ENCODE peak calls at places on chromosomes 6 and 20, in ten cellular contexts. F, O, V, E, H, L, N, A, J and B are unnamed samples.

GRCh38 chr20:23165307-23165750 is 79.2 kb upstream of the CD93 start:
- DNase-seq in O (no peak), A (no peak), F (no peak), H (no peak), E (no peak), V (peak), N (no peak), L (peak), J (peak), B (no peak)

GRCh38 chr20:10306440-10307358 is 88.1 kb downstream of the SNAP25 start:
- DNase-seq in H (no peak), E (no peak), L (no peak), F (no peak), A (peak), N (no peak), O (peak), V (no peak), J (no peak), B (peak)

GRCh38 chr6:152976749-152977148 is 6.1 kb downstream of the FBXO5 start:
- DNase-seq in V (no peak), A (no peak), J (no peak), O (no peak), E (no peak), F (no peak), H (no peak), N (no peak), L (no peak), B (no peak)

GRCh38 chr20:1323256-1323655 is 5.7 kb downstream of the SDCBP2 start:
- DNase-seq in L (no peak), A (no peak), N (no peak), O (no peak), V (no peak), F (no peak), J (no peak), E (no peak), H (no peak), B (no peak)

GRCh38 chr20:39829713-39830112 is 859.3 kb downstream of the MAFB start:
- DNase-seq in N (no peak), F (no peak), E (no peak), J (no peak), O (no peak), A (no peak), L (no peak), V (no peak), H (no peak), B (no peak)

GRCh38 chr6:106549521-106549920 is 79.8 kb downstream of the RTN4IP1 start:
- DNase-seq in N (no peak), V (no peak), H (no peak), A (no peak), L (no peak), J (no peak), F (no peak), E (no peak), O (no peak), B (no peak)

GRCh38 chr6:125746731-125747588 is 2.5 kb upstream of the HEY2 start:
- DNase-seq in J (peak), V (peak), A (peak), F (peak), N (peak), L (peak), E (peak), H (peak), O (peak), B (peak)

GRCh38 chr20:16580127-16580526 is 6.9 kb upstream of the KIF16B start:
- DNase-seq in O (no peak), N (no peak), V (peak), L (no peak), H (no peak), E (no peak), J (peak), A (peak), F (no peak), B (peak)

GRCh38 chr20:46649650-46649949 is 1.7 kb downstream of the SLC13A3 start:
- DNase-seq in N (no peak), O (no peak), A (no peak), V (no peak), H (no peak), F (no peak), L (no peak), E (no peak), J (no peak), B (no peak)

GRCh38 chr20:58129736-58130135 is 98.7 kb downstream of the ANKRD60 start:
- DNase-seq in J (no peak), H (peak), V (no peak), E (no peak), F (no peak), A (no peak), O (no peak), L (no peak), N (no peak), B (no peak)

GRCh38 chr6:4781426-4781825 is 5.2 kb downstream of the CDYL start:
- DNase-seq in A (no peak), F (no peak), N (no peak), E (no peak), V (no peak), J (no peak), H (no peak), L (no peak), O (no peak), B (no peak)